ENCODE peak calls at places on chromosomes 4 and X, in seven cellular contexts. M is activated naive CD8-positive, alpha-beta T cell treated with anti-CD3 and anti-CD28 coated beads, Interleukin-2, amount 10 ng/mL, durations not matched to agents 7 days and 5 days; E is cardiac fibroblast; P is HAP-1; S is lung microvascular endothelial cell; Z is suprapubic skin; W is GM03348. F is an unnamed sample.

GRCh38 chr4:1523033-1523432 is 116.8 kb upstream of the NKX1-1 start:
- DNase-seq in M (no peak), E (no peak), P (no peak), S (no peak), Z (no peak), W (no peak), F (no peak)

GRCh38 chr4:185708348-185708747 is 103.6 kb downstream of the SORBS2 start:
- DNase-seq in M (no peak), E (peak; percentile 92), P (no peak), S (peak; percentile 91), Z (no peak), W (peak; percentile 36), F (no peak)

GRCh38 chr4:48380583-48381167 is 39.3 kb downstream of the SLAIN2 start:
- DNase-seq in M (no peak), E (no peak), P (peak; percentile 86), S (peak; percentile 9), Z (no peak), W (no peak), F (no peak)

GRCh38 chr4:33133723-33134122 is 2413.6 kb downstream of the PCDH7 start:
- DNase-seq in M (no peak), E (no peak), P (no peak), S (no peak), Z (no peak), W (no peak), F (no peak)

GRCh38 chr4:112266823-112267222 is 18.9 kb downstream of the TIFA start:
- DNase-seq in M (no peak), E (peak; percentile 65), P (no peak), S (peak; percentile 43), Z (no peak), W (peak; percentile 28), F (no peak)

GRCh38 chr4:4430492-4431195 is 43.7 kb downstream of the NSG1 start:
- DNase-seq in M (peak; percentile 64), E (peak; percentile 82), P (peak; percentile 81), S (peak; percentile 67), Z (no peak), W (peak; percentile 91), F (peak; percentile 57)

GRCh38 chrX:16825306-16826035 is 39.2 kb downstream of the TXLNG start:
- DNase-seq in M (no peak), E (peak; percentile 73), P (no peak), S (peak; percentile 81), Z (no peak), W (peak; percentile 25), F (no peak)

GRCh38 chr4:127400736-127401346 is 231.9 kb upstream of the INTU start:
- DNase-seq in M (peak; percentile 31), E (peak; percentile 81), P (peak; percentile 73), S (peak; percentile 73), Z (no peak), W (peak; percentile 58), F (peak; percentile 13)

GRCh38 chr4:87005690-87006461 is 71.1 kb downstream of the AFF1 start:
- DNase-seq in M (no peak), E (no peak), P (peak; percentile 35), S (no peak), Z (no peak), W (peak; percentile 15), F (no peak)

GRCh38 chr4:71074452-71075299 is 81.2 kb downstream of the DCK start:
- DNase-seq in M (no peak), E (peak; percentile 5), P (no peak), S (peak; percentile 12), Z (no peak), W (peak; percentile 29), F (no peak)

GRCh38 chr4:108930186-108930585 is 167.3 kb upstream of the ETNPPL start:
- DNase-seq in M (no peak), E (no peak), P (no peak), S (no peak), Z (no peak), W (no peak), F (no peak)

GRCh38 chrX:56233682-56234081 is 1.5 kb downstream of the KLF8 start:
- DNase-seq in M (no peak), E (peak; percentile 63), P (no peak), S (peak; percentile 12), Z (peak; percentile 79), W (peak; percentile 13), F (peak; percentile 51)

GRCh38 chr4:61044837-61045236 is 155.3 kb upstream of the ADGRL3 start:
- DNase-seq in M (no peak), E (no peak), P (no peak), S (no peak), Z (no peak), W (no peak), F (no peak)

GRCh38 chr4:138898282-138898681 is 117.3 kb upstream of the NOCT start:
- DNase-seq in M (no peak), E (peak; percentile 31), P (no peak), S (no peak), Z (no peak), W (peak; percentile 31), F (no peak)

GRCh38 chr4:27490315-27490714 is 629.7 kb downstream of the STIM2 start:
- DNase-seq in M (no peak), E (no peak), P (no peak), S (no peak), Z (no peak), W (no peak), F (no peak)

GRCh38 chr4:8304827-8305695 is 35.5 kb downstream of the HTRA3 start:
- DNase-seq in M (peak; percentile 14), E (no peak), P (no peak), S (no peak), Z (no peak), W (no peak), F (no peak)

F was measured in NT2/D1.